ENCODE peak calls at places on chromosomes 16 and 17, in eight cellular contexts. S is ELR; Z is germinal center; L is hypothalamus; N is foreskin melanocyte; U is tibial nerve; I is C1 segment of cervical spinal cord; J is effector CD4-positive, alpha-beta T cell. M is an unnamed sample.

GRCh38 chr17:36945959-36946725 is 2.6 kb upstream of the AATF start:
- DNase-seq in S (no peak), Z (no peak), L (no peak), N (no peak), U (no peak), I (no peak), J (no peak), M (no peak)

GRCh38 chr17:31072186-31072585 is 22.6 kb upstream of the NF1 start:
- DNase-seq in S (no peak), Z (no peak), L (no peak), N (no peak), U (no peak), I (no peak), J (no peak), M (no peak)

GRCh38 chr17:57463103-57463885 is 207.0 kb downstream of the MSI2 start:
- DNase-seq in S (peak), Z (peak), L (no peak), N (no peak), U (no peak), I (no peak), J (no peak), M (no peak)

GRCh38 chr17:9402590-9403199 is 172.9 kb downstream of the STX8 start:
- DNase-seq in S (peak), Z (peak), L (no peak), N (peak), U (no peak), I (no peak), J (no peak), M (no peak)

GRCh38 chr16:30615358-30616076 is 5.3 kb upstream of the ZNF689 start:
- DNase-seq in S (peak), Z (peak), L (no peak), N (no peak), U (no peak), I (no peak), J (peak), M (peak)

GRCh38 chr16:3665508-3665907 is 11.0 kb downstream of the DNASE1 start:
- DNase-seq in S (no peak), Z (no peak), L (no peak), N (no peak), U (no peak), I (no peak), J (no peak), M (no peak)

GRCh38 chr16:69307856-69308255 is 3.3 kb upstream of the VPS4A start:
- DNase-seq in S (no peak), Z (no peak), L (no peak), N (no peak), U (no peak), I (no peak), J (no peak), M (no peak)

GRCh38 chr17:16150251-16150859 is 65.0 kb downstream of the NCOR1 start:
- DNase-seq in S (peak), Z (no peak), L (no peak), N (no peak), U (no peak), I (no peak), J (no peak), M (no peak)

GRCh38 chr16:58501242-58502131 is 1.5 kb downstream of the NDRG4 start:
- DNase-seq in S (no peak), Z (peak), L (no peak), N (no peak), U (no peak), I (no peak), J (peak), M (peak)

GRCh38 chr16:24123275-24123674 is 132.9 kb upstream of the CACNG3 start:
- DNase-seq in S (no peak), Z (no peak), L (no peak), N (no peak), U (no peak), I (no peak), J (no peak), M (no peak)

GRCh38 chr17:42682400-42683384 is at the start of gene CNTNAP1:
- DNase-seq in S (peak), Z (no peak), L (peak), N (no peak), U (no peak), I (peak), J (no peak), M (no peak)

GRCh38 chr16:78665373-78665772 is 565.9 kb downstream of the WWOX start:
- DNase-seq in S (no peak), Z (no peak), L (no peak), N (no peak), U (no peak), I (no peak), J (no peak), M (no peak)

GRCh38 chr16:84992700-84993075 is 18.6 kb downstream of the ZDHHC7 start:
- DNase-seq in S (no peak), Z (no peak), L (no peak), N (no peak), U (no peak), I (no peak), J (no peak), M (no peak)

GRCh38 chr17:16940116-16940881 is 31.6 kb downstream of the TNFRSF13B start:
- DNase-seq in S (no peak), Z (no peak), L (no peak), N (no peak), U (no peak), I (no peak), J (no peak), M (no peak)

GRCh38 chr16:180101-180920 is at the start of gene HBQ1:
- DNase-seq in S (peak), Z (peak), L (no peak), N (no peak), U (no peak), I (no peak), J (no peak), M (no peak)

GRCh38 chr16:51553910-51554309 is 402.8 kb upstream of the SALL1 start:
- DNase-seq in S (no peak), Z (no peak), L (no peak), N (peak), U (no peak), I (no peak), J (no peak), M (no peak)

GRCh38 chr17:77462101-77462500 is 321.3 kb downstream of the SEC14L1 start:
- DNase-seq in S (no peak), Z (no peak), L (no peak), N (no peak), U (no peak), I (no peak), J (no peak), M (no peak)

GRCh38 chr16:57727610-57728009 is 8.0 kb upstream of the KATNB1 start:
- DNase-seq in S (no peak), Z (no peak), L (no peak), N (no peak), U (no peak), I (no peak), J (no peak), M (no peak)

GRCh38 chr16:27286446-27286845 is 17.9 kb upstream of the NSMCE1 start:
- DNase-seq in S (peak), Z (no peak), L (no peak), N (no peak), U (no peak), I (peak), J (no peak), M (no peak)

GRCh38 chr16:66427036-66427446 is at the start of gene BEAN1:
- DNase-seq in S (peak), Z (no peak), L (no peak), N (no peak), U (no peak), I (no peak), J (no peak), M (no peak)

GRCh38 chr17:78125138-78125913 is 3.2 kb downstream of the TMC6 start:
- DNase-seq in S (no peak), Z (no peak), L (no peak), N (no peak), U (no peak), I (no peak), J (no peak), M (no peak)

GRCh38 chr16:1450218-1450617 is 5.9 kb upstream of the CCDC154 start:
- DNase-seq in S (no peak), Z (no peak), L (no peak), N (no peak), U (no peak), I (no peak), J (no peak), M (no peak)

GRCh38 chr16:24980077-24980793 is 34.9 kb downstream of the ARHGAP17 start:
- DNase-seq in S (peak), Z (no peak), L (no peak), N (no peak), U (no peak), I (no peak), J (no peak), M (no peak)

GRCh38 chr17:78781339-78782304 is at the start of gene CYTH1:
- DNase-seq in S (peak), Z (no peak), L (no peak), N (no peak), U (no peak), I (no peak), J (peak), M (peak)

GRCh38 chr16:28317040-28317880 is 24.9 kb downstream of the SBK1 start:
- DNase-seq in S (peak), Z (peak), L (no peak), N (no peak), U (no peak), I (peak), J (peak), M (peak)

GRCh38 chr16:13958438-13958837 is 38.5 kb downstream of the ERCC4 start:
- DNase-seq in S (no peak), Z (no peak), L (no peak), N (no peak), U (no peak), I (no peak), J (no peak), M (no peak)

GRCh38 chr16:47787695-47788094 is 326.6 kb downstream of the PHKB start:
- DNase-seq in S (peak), Z (no peak), L (no peak), N (no peak), U (no peak), I (no peak), J (no peak), M (no peak)

GRCh38 chr17:81132770-81133723 is 32.3 kb upstream of the PVALEF start:
- DNase-seq in S (no peak), Z (no peak), L (no peak), N (no peak), U (no peak), I (no peak), J (no peak), M (no peak)

GRCh38 chr17:77070888-77071279 is 69.9 kb upstream of the SEC14L1 start:
- DNase-seq in S (no peak), Z (no peak), L (no peak), N (no peak), U (no peak), I (no peak), J (no peak), M (no peak)

GRCh38 chr17:75073618-75074047 is 14.1 kb upstream of the SLC16A5 start:
- DNase-seq in S (no peak), Z (no peak), L (no peak), N (no peak), U (no peak), I (no peak), J (no peak), M (no peak)

GRCh38 chr17:72536788-72537187 is 416.0 kb downstream of the SOX9 start:
- DNase-seq in S (no peak), Z (no peak), L (no peak), N (no peak), U (no peak), I (no peak), J (no peak), M (no peak)

GRCh38 chr16:30953511-30954124 is 3.9 kb upstream of the SETD1A start:
- DNase-seq in S (peak), Z (peak), L (peak), N (peak), U (peak), I (peak), J (peak), M (peak)

GRCh38 chr17:10357768-10358167 is 15.0 kb downstream of the MYH13 start:
- DNase-seq in S (no peak), Z (peak), L (no peak), N (no peak), U (no peak), I (no peak), J (no peak), M (no peak)

GRCh38 chr17:58538801-58539410 is 24.5 kb upstream of the MTMR4 start:
- DNase-seq in S (no peak), Z (no peak), L (no peak), N (no peak), U (no peak), I (no peak), J (no peak), M (no peak)

GRCh38 chr17:11495616-11496015 is 102.7 kb upstream of the DNAH9 start:
- DNase-seq in S (no peak), Z (no peak), L (no peak), N (no peak), U (no peak), I (no peak), J (no peak), M (no peak)

M was measured in hippocampal formation.